ENCODE peak calls at places on chromosomes 16 and 17, in five cellular contexts. One of them, this sample, is unnamed.

GRCh38 chr16:56961386-56961785 is 364 bp upstream of the CETP start:
- DNase-seq in AG09319: no peak
- DNase-seq in mammary epithelial cell: no peak
- DNase-seq in neural crest cell: no peak
- DNase-seq in fibroblast of the aortic adventitia: peak; percentile 76
- DNase-seq in this sample: no peak

GRCh38 chr17:83065660-83066542 is 13.5 kb upstream of the METRNL start:
- DNase-seq in neural crest cell: no peak
- DNase-seq in AG09319: no peak
- DNase-seq in mammary epithelial cell: no peak
- DNase-seq in fibroblast of the aortic adventitia: no peak
- DNase-seq in this sample: no peak

GRCh38 chr17:7782237-7782636 is 51.8 kb upstream of the KDM6B start:
- DNase-seq in AG09319: peak; percentile 15
- DNase-seq in fibroblast of the aortic adventitia: peak; percentile 80
- DNase-seq in neural crest cell: no peak
- DNase-seq in mammary epithelial cell: peak; percentile 32
- DNase-seq in this sample: peak; percentile 34

GRCh38 chr16:88784074-88784855 is 755 bp downstream of the PIEZO1 start:
- DNase-seq in neural crest cell: no peak
- DNase-seq in mammary epithelial cell: peak; percentile 78
- DNase-seq in fibroblast of the aortic adventitia: peak; percentile 85
- DNase-seq in AG09319: no peak
- DNase-seq in this sample: no peak

GRCh38 chr17:49952912-49953497 is 16.0 kb upstream of the DLX4 start:
- DNase-seq in neural crest cell: no peak
- DNase-seq in fibroblast of the aortic adventitia: no peak
- DNase-seq in AG09319: no peak
- DNase-seq in mammary epithelial cell: no peak
- DNase-seq in this sample: no peak

GRCh38 chr16:4869147-4869790 is 22.0 kb downstream of the UBN1 start:
- DNase-seq in fibroblast of the aortic adventitia: no peak
- DNase-seq in mammary epithelial cell: no peak
- DNase-seq in neural crest cell: no peak
- DNase-seq in AG09319: no peak
- DNase-seq in this sample: no peak

GRCh38 chr16:89358030-89359005 is 132.0 kb downstream of the ANKRD11 start:
- DNase-seq in neural crest cell: no peak
- DNase-seq in mammary epithelial cell: no peak
- DNase-seq in fibroblast of the aortic adventitia: no peak
- DNase-seq in AG09319: no peak
- DNase-seq in this sample: no peak

GRCh38 chr17:5042152-5043022 is 7.2 kb upstream of the SLC52A1 start:
- DNase-seq in neural crest cell: no peak
- DNase-seq in mammary epithelial cell: no peak
- DNase-seq in AG09319: no peak
- DNase-seq in fibroblast of the aortic adventitia: no peak
- DNase-seq in this sample: no peak

GRCh38 chr16:55242667-55243066 is 81.3 kb upstream of the IRX6 start:
- DNase-seq in neural crest cell: no peak
- DNase-seq in AG09319: no peak
- DNase-seq in mammary epithelial cell: no peak
- DNase-seq in fibroblast of the aortic adventitia: no peak
- DNase-seq in this sample: no peak

GRCh38 chr17:72219136-72219823 is 98.5 kb downstream of the SOX9 start:
- DNase-seq in AG09319: no peak
- DNase-seq in fibroblast of the aortic adventitia: no peak
- DNase-seq in mammary epithelial cell: no peak
- DNase-seq in neural crest cell: peak; percentile 39
- DNase-seq in this sample: peak; percentile 42

GRCh38 chr17:43010667-43011308 is 4.2 kb downstream of the IFI35 start:
- DNase-seq in AG09319: no peak
- DNase-seq in neural crest cell: no peak
- DNase-seq in fibroblast of the aortic adventitia: no peak
- DNase-seq in mammary epithelial cell: peak; percentile 44
- DNase-seq in this sample: no peak

GRCh38 chr16:17273142-17273561 is 197.6 kb downstream of the XYLT1 start:
- DNase-seq in neural crest cell: no peak
- DNase-seq in AG09319: peak; percentile 68
- DNase-seq in fibroblast of the aortic adventitia: peak; percentile 93
- DNase-seq in mammary epithelial cell: peak; percentile 78
- DNase-seq in this sample: peak; percentile 6

GRCh38 chr16:1696863-1697262 is 9.1 kb upstream of the MAPK8IP3 start:
- DNase-seq in mammary epithelial cell: peak; percentile 73
- DNase-seq in AG09319: no peak
- DNase-seq in neural crest cell: no peak
- DNase-seq in fibroblast of the aortic adventitia: no peak
- DNase-seq in this sample: no peak

GRCh38 chr16:86834451-86835035 is 256.2 kb downstream of the FOXL1 start:
- DNase-seq in AG09319: no peak
- DNase-seq in neural crest cell: peak; percentile 13
- DNase-seq in mammary epithelial cell: no peak
- DNase-seq in fibroblast of the aortic adventitia: peak; percentile 25
- DNase-seq in this sample: no peak

GRCh38 chr16:10741844-10742243 is 1.8 kb upstream of the NUBP1 start:
- DNase-seq in neural crest cell: no peak
- DNase-seq in AG09319: no peak
- DNase-seq in mammary epithelial cell: no peak
- DNase-seq in fibroblast of the aortic adventitia: peak; percentile 32
- DNase-seq in this sample: no peak

GRCh38 chr16:3214904-3215600 is 19.9 kb downstream of the ZNF200 start:
- DNase-seq in neural crest cell: no peak
- DNase-seq in mammary epithelial cell: no peak
- DNase-seq in AG09319: no peak
- DNase-seq in fibroblast of the aortic adventitia: no peak
- DNase-seq in this sample: no peak

GRCh38 chr16:27123795-27124194 is 57.1 kb downstream of the C16orf82 start:
- DNase-seq in neural crest cell: no peak
- DNase-seq in AG09319: no peak
- DNase-seq in fibroblast of the aortic adventitia: no peak
- DNase-seq in mammary epithelial cell: no peak
- DNase-seq in this sample: no peak

GRCh38 chr17:2094891-2095535 is 40.1 kb downstream of the HIC1 start:
- DNase-seq in AG09319: no peak
- DNase-seq in fibroblast of the aortic adventitia: peak; percentile 73
- DNase-seq in neural crest cell: no peak
- DNase-seq in mammary epithelial cell: no peak
- DNase-seq in this sample: peak; percentile 27

GRCh38 chr17:14784997-14785696 is 480.0 kb downstream of the PMP22 start:
- DNase-seq in neural crest cell: no peak
- DNase-seq in fibroblast of the aortic adventitia: no peak
- DNase-seq in mammary epithelial cell: peak; percentile 40
- DNase-seq in AG09319: no peak
- DNase-seq in this sample: no peak

DNA sequence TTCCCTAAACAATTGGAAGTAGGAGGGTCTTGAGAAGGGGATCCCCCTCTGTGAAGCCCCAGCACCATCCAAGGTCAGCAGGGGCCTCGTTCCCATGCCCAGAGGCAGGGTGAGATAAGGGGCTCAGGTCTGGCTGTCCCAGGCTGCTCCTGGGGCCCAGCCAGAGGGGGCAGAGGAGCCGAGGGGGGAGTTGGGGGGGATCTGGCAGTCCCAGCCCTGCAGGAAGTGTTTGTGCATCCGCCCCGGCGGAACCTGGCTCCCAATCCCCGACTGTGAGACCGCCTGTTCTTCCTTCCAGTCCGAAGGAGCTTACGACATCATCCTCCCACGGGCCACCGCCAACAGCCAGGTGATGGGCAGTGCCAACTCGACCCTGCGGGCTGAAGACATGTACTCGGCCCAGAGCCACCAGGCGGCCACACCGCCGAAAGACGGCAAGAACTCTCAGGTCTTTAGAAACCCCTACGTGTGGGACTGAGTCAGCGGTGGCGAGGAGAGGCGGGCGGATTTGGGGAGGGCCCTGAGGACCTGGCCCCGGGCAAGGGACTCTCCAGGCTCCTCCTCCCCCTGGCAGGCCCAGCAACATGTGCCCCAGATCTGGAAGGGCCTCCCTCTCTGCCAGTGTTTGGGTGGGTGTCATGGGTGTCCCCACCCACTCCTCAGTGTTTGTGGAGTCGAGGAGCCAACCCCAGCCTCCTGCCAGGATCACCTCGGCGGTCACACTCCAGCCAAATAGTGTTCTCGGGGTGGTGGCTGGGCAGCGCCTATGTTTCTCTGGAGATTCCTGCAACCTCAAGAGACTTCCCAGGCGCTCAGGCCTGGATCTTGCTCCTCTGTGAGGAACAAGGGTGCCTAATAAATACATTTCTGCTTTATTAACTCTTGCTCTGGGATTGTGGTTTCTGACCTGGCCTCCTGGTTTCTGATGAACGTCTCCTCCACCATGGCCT is 14.9 kb downstream of the GPRC5C start:
- DNase-seq in mammary epithelial cell: peak; percentile 19
- DNase-seq in AG09319: no peak
- DNase-seq in neural crest cell: no peak
- DNase-seq in fibroblast of the aortic adventitia: no peak
- DNase-seq in this sample: no peak
- TF ChIP-seq CTCF in mammary epithelial cell: peak; percentile 19
- TF ChIP-seq CTCF in AG09319: no peak
- TF ChIP-seq CTCF in neural crest cell: no peak
- TF ChIP-seq CTCF in fibroblast of the aortic adventitia: no peak
- TF ChIP-seq CTCF in this sample: no peak

DNA sequence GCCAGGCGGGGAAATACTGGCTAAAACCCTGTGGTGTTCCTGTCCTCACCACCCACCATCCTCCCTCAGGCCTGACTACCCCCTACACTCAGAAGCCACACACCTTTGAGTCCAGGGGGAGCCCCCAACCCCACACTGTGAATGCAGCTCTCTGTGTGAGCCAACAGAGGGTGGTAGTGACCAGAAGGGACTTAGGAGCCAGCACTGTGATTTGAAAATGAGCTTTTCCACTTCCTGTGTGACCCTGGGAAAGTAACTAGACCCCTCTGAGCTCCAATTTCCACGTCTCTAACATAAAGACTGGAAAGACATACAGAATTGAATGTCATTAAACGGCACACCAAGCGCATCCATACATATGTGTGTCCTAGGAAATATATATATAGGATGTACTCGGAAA is 58.7 kb downstream of the SDK2 start:
- DNase-seq in fibroblast of the aortic adventitia: no peak
- DNase-seq in AG09319: no peak
- DNase-seq in neural crest cell: no peak
- DNase-seq in mammary epithelial cell: no peak
- DNase-seq in this sample: no peak
- TF ChIP-seq CTCF in fibroblast of the aortic adventitia: no peak
- TF ChIP-seq CTCF in AG09319: no peak
- TF ChIP-seq CTCF in neural crest cell: no peak
- TF ChIP-seq CTCF in mammary epithelial cell: no peak
- TF ChIP-seq CTCF in this sample: peak; percentile 9

DNA sequence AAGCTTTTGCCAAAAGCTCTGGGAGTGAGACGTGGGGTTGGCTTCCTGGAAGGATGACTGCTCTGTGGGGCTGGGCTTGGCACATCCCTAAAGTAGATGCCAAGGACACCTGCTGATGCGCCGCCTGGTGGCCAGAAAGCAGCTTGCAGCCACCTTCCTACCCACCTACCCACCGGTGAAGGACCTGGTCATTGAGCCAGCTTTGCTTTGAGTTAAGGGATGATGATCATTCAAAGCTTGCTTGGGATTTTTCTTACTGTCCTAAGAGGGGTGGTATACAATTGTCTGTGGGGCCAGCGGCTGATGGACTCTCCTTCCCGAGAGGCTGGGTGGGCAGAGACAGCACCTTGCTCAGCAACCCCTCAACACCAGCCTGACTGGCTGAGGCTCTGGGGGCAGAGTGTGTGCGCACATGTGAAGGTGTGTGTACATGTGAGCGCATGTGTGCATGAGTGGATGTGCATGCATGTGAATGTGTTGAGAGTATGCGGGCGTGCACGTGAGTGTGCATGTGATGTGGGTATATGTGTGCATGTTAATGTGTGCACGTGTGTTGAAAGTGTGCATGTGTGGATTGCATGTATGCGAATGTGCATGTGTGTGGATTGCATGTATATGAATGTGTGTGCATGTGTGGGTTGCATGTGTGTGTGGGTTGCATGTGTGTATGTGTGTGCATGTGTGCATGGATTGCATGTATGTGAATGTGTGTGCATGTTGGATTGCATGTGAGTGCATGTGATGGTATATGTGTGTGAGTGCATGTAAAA is 18.6 kb downstream of the C1QTNF1 start:
- DNase-seq in neural crest cell: no peak
- DNase-seq in fibroblast of the aortic adventitia: peak; percentile 65
- DNase-seq in mammary epithelial cell: peak; percentile 54
- DNase-seq in AG09319: no peak
- DNase-seq in this sample: no peak
- TF ChIP-seq CTCF in neural crest cell: peak; percentile 63
- TF ChIP-seq CTCF in fibroblast of the aortic adventitia: peak; percentile 87
- TF ChIP-seq CTCF in mammary epithelial cell: peak; percentile 98
- TF ChIP-seq CTCF in AG09319: peak; percentile 87
- TF ChIP-seq CTCF in this sample: peak; percentile 96

GRCh38 chr17:69173118-69173517 is 31.4 kb upstream of the ABCA6 start:
- DNase-seq in fibroblast of the aortic adventitia: no peak
- DNase-seq in AG09319: no peak
- DNase-seq in mammary epithelial cell: no peak
- DNase-seq in neural crest cell: no peak
- DNase-seq in this sample: no peak
- TF ChIP-seq CTCF in fibroblast of the aortic adventitia: no peak
- TF ChIP-seq CTCF in AG09319: no peak
- TF ChIP-seq CTCF in mammary epithelial cell: no peak
- TF ChIP-seq CTCF in neural crest cell: no peak
- TF ChIP-seq CTCF in this sample: no peak

GRCh38 chr17:33240397-33240796 is 52.7 kb downstream of the ASIC2 start:
- DNase-seq in fibroblast of the aortic adventitia: no peak
- DNase-seq in mammary epithelial cell: no peak
- DNase-seq in AG09319: no peak
- DNase-seq in neural crest cell: no peak
- DNase-seq in this sample: no peak
- TF ChIP-seq CTCF in fibroblast of the aortic adventitia: no peak
- TF ChIP-seq CTCF in mammary epithelial cell: no peak
- TF ChIP-seq CTCF in AG09319: no peak
- TF ChIP-seq CTCF in neural crest cell: no peak
- TF ChIP-seq CTCF in this sample: no peak

DNA sequence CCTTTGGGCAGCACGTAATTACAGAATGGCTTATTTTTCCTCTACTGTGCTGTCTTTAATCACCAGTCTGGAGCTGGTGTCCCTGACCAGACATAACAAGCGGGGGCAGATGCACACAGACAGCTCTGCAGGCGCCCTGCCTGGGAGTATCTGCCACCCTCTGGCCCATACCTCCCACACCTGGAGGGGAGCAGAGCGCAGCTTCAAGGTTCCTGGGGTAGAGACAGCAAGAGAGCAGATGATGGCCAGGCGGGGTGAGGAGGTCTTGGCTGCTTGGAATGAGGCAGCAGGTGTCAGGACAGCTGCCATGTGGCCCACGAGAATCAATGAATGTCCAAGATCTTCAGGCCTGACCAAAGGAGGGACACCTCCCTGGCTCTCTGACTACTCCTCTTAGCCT is 23.8 kb downstream of the TMEM94 start:
- DNase-seq in AG09319: no peak
- DNase-seq in mammary epithelial cell: no peak
- DNase-seq in fibroblast of the aortic adventitia: no peak
- DNase-seq in neural crest cell: no peak
- DNase-seq in this sample: no peak
- TF ChIP-seq CTCF in AG09319: no peak
- TF ChIP-seq CTCF in mammary epithelial cell: no peak
- TF ChIP-seq CTCF in fibroblast of the aortic adventitia: no peak
- TF ChIP-seq CTCF in neural crest cell: no peak
- TF ChIP-seq CTCF in this sample: no peak